ENCODE peak calls at places on chromosomes 16 and 17, in nine cellular contexts. One of them, this sample, is unnamed.
A peak's percentile ranks its signal among the peaks of the same experiment; 100 is the strongest.

GRCh38 chr17:40417258-40417608 is 463 bp downstream of the TOP2A start:
- DNase-seq in neuronal stem cell: no peak
- DNase-seq in endodermal cell: peak; percentile 83
- DNase-seq in right atrium auricular region: no peak
- DNase-seq in gastrocnemius medialis: no peak
- DNase-seq in thoracic aorta: no peak
- DNase-seq in CD8-positive, alpha-beta T cell: no peak
- DNase-seq in ascending aorta: no peak
- DNase-seq in bronchial epithelial cell: peak; percentile 29
- DNase-seq in this sample: peak; percentile 49

GRCh38 chr17:51419476-51419875 is 159.1 kb downstream of the UTP18 start:
- DNase-seq in neuronal stem cell: no peak
- DNase-seq in endodermal cell: peak; percentile 27
- DNase-seq in right atrium auricular region: no peak
- DNase-seq in gastrocnemius medialis: no peak
- DNase-seq in thoracic aorta: no peak
- DNase-seq in CD8-positive, alpha-beta T cell: no peak
- DNase-seq in ascending aorta: no peak
- DNase-seq in bronchial epithelial cell: peak; percentile 1
- DNase-seq in this sample: no peak

GRCh38 chr16:73172621-73173312 is 124.8 kb upstream of the ZFHX3 start:
- DNase-seq in neuronal stem cell: no peak
- DNase-seq in endodermal cell: peak; percentile 75
- DNase-seq in right atrium auricular region: peak; percentile 77
- DNase-seq in gastrocnemius medialis: peak; percentile 38
- DNase-seq in thoracic aorta: no peak
- DNase-seq in CD8-positive, alpha-beta T cell: no peak
- DNase-seq in ascending aorta: peak; percentile 86
- DNase-seq in bronchial epithelial cell: peak; percentile 38
- DNase-seq in this sample: peak; percentile 68

GRCh38 chr17:17422641-17423040 is 54.2 kb upstream of the MED9 start:
- DNase-seq in neuronal stem cell: no peak
- DNase-seq in endodermal cell: no peak
- DNase-seq in right atrium auricular region: no peak
- DNase-seq in gastrocnemius medialis: no peak
- DNase-seq in thoracic aorta: no peak
- DNase-seq in CD8-positive, alpha-beta T cell: no peak
- DNase-seq in ascending aorta: no peak
- DNase-seq in bronchial epithelial cell: no peak
- DNase-seq in this sample: no peak

GRCh38 chr17:37082985-37083384 is 134.2 kb downstream of the AATF start:
- DNase-seq in neuronal stem cell: no peak
- DNase-seq in endodermal cell: peak; percentile 63
- DNase-seq in right atrium auricular region: no peak
- DNase-seq in gastrocnemius medialis: no peak
- DNase-seq in thoracic aorta: no peak
- DNase-seq in CD8-positive, alpha-beta T cell: no peak
- DNase-seq in ascending aorta: no peak
- DNase-seq in bronchial epithelial cell: no peak
- DNase-seq in this sample: no peak

GRCh38 chr17:42337442-42337841 is 49.1 kb downstream of the STAT5A start:
- DNase-seq in neuronal stem cell: no peak
- DNase-seq in endodermal cell: no peak
- DNase-seq in right atrium auricular region: no peak
- DNase-seq in gastrocnemius medialis: no peak
- DNase-seq in thoracic aorta: no peak
- DNase-seq in CD8-positive, alpha-beta T cell: peak; percentile 34
- DNase-seq in ascending aorta: no peak
- DNase-seq in bronchial epithelial cell: no peak
- DNase-seq in this sample: no peak

GRCh38 chr17:330993-331701 is 21.5 kb downstream of the RPH3AL start:
- DNase-seq in neuronal stem cell: no peak
- DNase-seq in endodermal cell: peak; percentile 45
- DNase-seq in right atrium auricular region: peak; percentile 80
- DNase-seq in gastrocnemius medialis: peak; percentile 59
- DNase-seq in thoracic aorta: no peak
- DNase-seq in CD8-positive, alpha-beta T cell: peak; percentile 11
- DNase-seq in ascending aorta: no peak
- DNase-seq in bronchial epithelial cell: no peak
- DNase-seq in this sample: no peak

GRCh38 chr16:72517154-72517553 is 345.2 kb upstream of the PMFBP1 start:
- DNase-seq in neuronal stem cell: no peak
- DNase-seq in endodermal cell: no peak
- DNase-seq in right atrium auricular region: no peak
- DNase-seq in gastrocnemius medialis: no peak
- DNase-seq in thoracic aorta: no peak
- DNase-seq in CD8-positive, alpha-beta T cell: no peak
- DNase-seq in ascending aorta: no peak
- DNase-seq in bronchial epithelial cell: peak; percentile 69
- DNase-seq in this sample: no peak

GRCh38 chr17:40478486-40478885 is 22.9 kb downstream of the TNS4 start:
- DNase-seq in neuronal stem cell: no peak
- DNase-seq in endodermal cell: no peak
- DNase-seq in right atrium auricular region: no peak
- DNase-seq in gastrocnemius medialis: no peak
- DNase-seq in thoracic aorta: no peak
- DNase-seq in CD8-positive, alpha-beta T cell: no peak
- DNase-seq in ascending aorta: no peak
- DNase-seq in bronchial epithelial cell: no peak
- DNase-seq in this sample: no peak

GRCh38 chr16:6964679-6965078 is 368.0 kb upstream of the RBFOX1 start:
- DNase-seq in neuronal stem cell: no peak
- DNase-seq in endodermal cell: peak; percentile 75
- DNase-seq in right atrium auricular region: no peak
- DNase-seq in gastrocnemius medialis: no peak
- DNase-seq in thoracic aorta: no peak
- DNase-seq in CD8-positive, alpha-beta T cell: no peak
- DNase-seq in ascending aorta: no peak
- DNase-seq in bronchial epithelial cell: no peak
- DNase-seq in this sample: no peak

DNA sequence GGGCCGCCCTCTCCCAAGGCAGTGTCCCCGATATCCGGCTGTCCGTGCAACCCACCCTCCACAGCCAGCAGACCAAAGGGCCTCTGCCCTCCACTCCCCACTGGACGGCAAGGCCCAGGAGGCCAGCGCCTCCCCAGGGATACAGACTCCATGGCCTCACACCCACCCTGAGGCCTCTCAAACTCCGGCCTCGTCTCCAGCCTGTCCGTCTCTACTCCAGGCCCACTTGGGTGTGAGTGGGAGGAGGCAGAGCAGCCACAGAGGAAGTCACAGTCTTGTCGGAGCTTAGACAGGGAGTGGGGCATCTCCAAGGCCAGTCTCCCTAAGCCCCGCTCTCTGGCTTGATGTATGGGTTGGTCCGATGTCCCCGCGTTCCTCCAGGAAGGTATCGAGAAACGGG is 73.3 kb downstream of the SRCIN1 start:
- DNase-seq in neuronal stem cell: no peak
- DNase-seq in endodermal cell: no peak
- DNase-seq in right atrium auricular region: no peak
- DNase-seq in gastrocnemius medialis: no peak
- DNase-seq in thoracic aorta: no peak
- DNase-seq in CD8-positive, alpha-beta T cell: no peak
- DNase-seq in ascending aorta: no peak
- DNase-seq in bronchial epithelial cell: no peak
- DNase-seq in this sample: no peak
- H3K36me3 ChIP-seq in neuronal stem cell: no peaks in the 10 kb centered on the region
- H3K36me3 ChIP-seq in endodermal cell: no peaks in the 10 kb centered on the region
- H3K36me3 ChIP-seq in right atrium auricular region: no peaks in the 10 kb centered on the region
- H3K36me3 ChIP-seq in gastrocnemius medialis: no peaks in the 10 kb centered on the region
- H3K36me3 ChIP-seq in thoracic aorta: no peaks in the 10 kb centered on the region
- H3K36me3 ChIP-seq in CD8-positive, alpha-beta T cell: no peaks in the 10 kb centered on the region
- H3K36me3 ChIP-seq in ascending aorta: no peaks in the 10 kb centered on the region
- H3K36me3 ChIP-seq in bronchial epithelial cell: no peaks in the 10 kb centered on the region
- H3K36me3 ChIP-seq in this sample: no peaks in the 10 kb centered on the region

DNA sequence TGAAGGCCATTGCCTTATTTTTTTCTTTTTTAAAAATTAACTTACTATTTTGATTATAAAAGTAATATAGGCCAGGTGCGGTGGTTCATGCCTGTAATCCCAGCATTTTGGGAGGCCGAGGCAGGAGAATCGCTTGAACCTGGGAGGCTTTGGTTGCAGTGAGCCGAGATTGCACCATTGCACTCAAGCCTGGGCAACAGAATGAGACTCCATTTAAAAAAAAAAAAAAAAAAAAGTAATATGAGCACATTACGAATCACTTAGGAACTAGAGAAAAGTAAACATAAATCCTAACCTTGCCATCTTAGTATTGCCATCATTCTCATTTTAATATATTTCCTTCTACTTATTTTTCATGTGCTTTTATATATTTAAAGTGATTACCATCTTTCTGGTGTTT is 12.9 kb upstream of the TACO1 start:
- DNase-seq in neuronal stem cell: no peak
- DNase-seq in endodermal cell: no peak
- DNase-seq in right atrium auricular region: no peak
- DNase-seq in gastrocnemius medialis: no peak
- DNase-seq in thoracic aorta: no peak
- DNase-seq in CD8-positive, alpha-beta T cell: no peak
- DNase-seq in ascending aorta: no peak
- DNase-seq in bronchial epithelial cell: peak; percentile 37
- DNase-seq in this sample: no peak
- H3K36me3 ChIP-seq in neuronal stem cell: peaks cover 47% of the 10 kb centered on the region
- H3K36me3 ChIP-seq in endodermal cell: peaks cover 62% of the 10 kb centered on the region
- H3K36me3 ChIP-seq in right atrium auricular region: peaks cover 83% of the 10 kb centered on the region
- H3K36me3 ChIP-seq in gastrocnemius medialis: peaks cover 3% of the 10 kb centered on the region
- H3K36me3 ChIP-seq in thoracic aorta: peaks cover 47% of the 10 kb centered on the region
- H3K36me3 ChIP-seq in CD8-positive, alpha-beta T cell: peaks cover 36% of the 10 kb centered on the region
- H3K36me3 ChIP-seq in ascending aorta: peaks cover 68% of the 10 kb centered on the region
- H3K36me3 ChIP-seq in bronchial epithelial cell: peaks cover 30% of the 10 kb centered on the region
- H3K36me3 ChIP-seq in this sample: peaks cover 38% of the 10 kb centered on the region

GRCh38 chr16:16067127-16067526 is 117.7 kb downstream of the ABCC1 start:
- DNase-seq in neuronal stem cell: no peak
- DNase-seq in endodermal cell: no peak
- DNase-seq in right atrium auricular region: no peak
- DNase-seq in gastrocnemius medialis: peak; percentile 88
- DNase-seq in thoracic aorta: peak; percentile 40
- DNase-seq in CD8-positive, alpha-beta T cell: no peak
- DNase-seq in ascending aorta: peak; percentile 92
- DNase-seq in bronchial epithelial cell: no peak
- DNase-seq in this sample: no peak

GRCh38 chr16:16062023-16062932 is 112.9 kb downstream of the ABCC1 start:
- DNase-seq in neuronal stem cell: no peak
- DNase-seq in endodermal cell: peak; percentile 67
- DNase-seq in right atrium auricular region: no peak
- DNase-seq in gastrocnemius medialis: peak; percentile 55
- DNase-seq in thoracic aorta: no peak
- DNase-seq in CD8-positive, alpha-beta T cell: no peak
- DNase-seq in ascending aorta: no peak
- DNase-seq in bronchial epithelial cell: no peak
- DNase-seq in this sample: peak; percentile 32

GRCh38 chr16:16059895-16060590 is 110.6 kb downstream of the ABCC1 start:
- DNase-seq in neuronal stem cell: no peak
- DNase-seq in endodermal cell: no peak
- DNase-seq in right atrium auricular region: no peak
- DNase-seq in gastrocnemius medialis: peak; percentile 98
- DNase-seq in thoracic aorta: no peak
- DNase-seq in CD8-positive, alpha-beta T cell: no peak
- DNase-seq in ascending aorta: peak; percentile 71
- DNase-seq in bronchial epithelial cell: no peak
- DNase-seq in this sample: no peak

GRCh38 chr16:16063685-16064084 is 114.3 kb downstream of the ABCC1 start:
- DNase-seq in neuronal stem cell: no peak
- DNase-seq in endodermal cell: no peak
- DNase-seq in right atrium auricular region: no peak
- DNase-seq in gastrocnemius medialis: no peak
- DNase-seq in thoracic aorta: no peak
- DNase-seq in CD8-positive, alpha-beta T cell: no peak
- DNase-seq in ascending aorta: no peak
- DNase-seq in bronchial epithelial cell: no peak
- DNase-seq in this sample: no peak

GRCh38 chr16:16064874-16065384 is 115.5 kb downstream of the ABCC1 start:
- DNase-seq in neuronal stem cell: no peak
- DNase-seq in endodermal cell: no peak
- DNase-seq in right atrium auricular region: no peak
- DNase-seq in gastrocnemius medialis: no peak
- DNase-seq in thoracic aorta: no peak
- DNase-seq in CD8-positive, alpha-beta T cell: no peak
- DNase-seq in ascending aorta: no peak
- DNase-seq in bronchial epithelial cell: no peak
- DNase-seq in this sample: no peak
- H3K36me3 ChIP-seq in neuronal stem cell: peaks cover 15% of the 10 kb centered on the region
- H3K36me3 ChIP-seq in endodermal cell: peaks cover 19% of the 10 kb centered on the region
- H3K36me3 ChIP-seq in right atrium auricular region: peaks cover 9% of the 10 kb centered on the region
- H3K36me3 ChIP-seq in gastrocnemius medialis: no peaks in the 10 kb centered on the region
- H3K36me3 ChIP-seq in thoracic aorta: peaks cover 3% of the 10 kb centered on the region
- H3K36me3 ChIP-seq in CD8-positive, alpha-beta T cell: peaks cover 22% of the 10 kb centered on the region
- H3K36me3 ChIP-seq in ascending aorta: peaks cover 11% of the 10 kb centered on the region
- H3K36me3 ChIP-seq in bronchial epithelial cell: peaks cover 22% of the 10 kb centered on the region
- H3K36me3 ChIP-seq in this sample: peaks cover 7% of the 10 kb centered on the region

DNA sequence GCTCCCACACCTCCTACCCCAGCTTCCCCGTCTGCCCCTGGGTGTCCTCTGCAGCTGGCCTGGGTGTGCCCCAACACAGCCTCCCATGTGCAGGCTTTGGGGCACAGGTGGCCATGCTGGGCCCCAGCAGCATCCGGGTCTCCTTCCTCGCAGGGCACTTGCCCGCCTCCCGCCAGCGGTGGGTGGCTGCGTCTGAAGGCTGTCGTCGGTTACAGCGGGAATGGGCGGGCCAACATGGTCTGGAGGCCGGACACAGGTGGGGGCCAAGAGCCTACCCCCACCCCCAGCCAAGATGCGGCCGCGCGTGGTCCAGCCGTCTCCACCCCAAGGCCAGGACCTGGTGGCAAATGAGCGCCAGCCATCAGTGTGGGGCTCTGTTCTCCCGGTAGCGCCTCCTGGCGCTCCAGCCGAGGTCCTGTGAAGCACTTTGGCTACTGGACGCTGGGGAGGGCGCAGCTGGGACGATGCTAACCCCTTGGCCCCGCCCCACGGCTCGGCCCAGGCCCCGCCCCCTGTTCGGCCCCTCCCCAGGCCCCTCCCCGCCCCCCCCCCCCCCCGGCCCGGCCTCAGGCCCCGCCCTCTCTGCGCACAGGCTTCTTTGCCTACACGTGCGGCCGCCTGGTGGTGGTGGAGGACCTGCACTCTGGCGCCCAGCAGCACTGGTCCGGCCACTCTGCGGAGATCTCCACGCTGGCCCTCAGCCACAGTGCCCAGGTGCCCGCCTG is 7.3 kb upstream of the RHOT2 start:
- DNase-seq in neuronal stem cell: peak; percentile 86
- DNase-seq in endodermal cell: peak; percentile 97
- DNase-seq in right atrium auricular region: peak; percentile 89
- DNase-seq in gastrocnemius medialis: peak; percentile 87
- DNase-seq in thoracic aorta: no peak
- DNase-seq in CD8-positive, alpha-beta T cell: peak; percentile 43
- DNase-seq in ascending aorta: peak; percentile 91
- DNase-seq in bronchial epithelial cell: peak; percentile 65
- DNase-seq in this sample: peak; percentile 100
- H3K36me3 ChIP-seq in neuronal stem cell: peaks cover 11% of the 10 kb centered on the region
- H3K36me3 ChIP-seq in endodermal cell: no peaks in the 10 kb centered on the region
- H3K36me3 ChIP-seq in right atrium auricular region: no peaks in the 10 kb centered on the region
- H3K36me3 ChIP-seq in gastrocnemius medialis: no peaks in the 10 kb centered on the region
- H3K36me3 ChIP-seq in thoracic aorta: peaks cover 1% of the 10 kb centered on the region
- H3K36me3 ChIP-seq in CD8-positive, alpha-beta T cell: no peaks in the 10 kb centered on the region
- H3K36me3 ChIP-seq in ascending aorta: peaks cover 2% of the 10 kb centered on the region
- H3K36me3 ChIP-seq in bronchial epithelial cell: peaks cover 8% of the 10 kb centered on the region
- H3K36me3 ChIP-seq in this sample: no peaks in the 10 kb centered on the region